ENCODE peak calls at places on chromosomes 11 and 22, in five cellular contexts. C, X, R, V and J are unnamed samples.

GRCh38 chr11:122207505-122207904 is 91.5 kb upstream of the BLID start:
- DNase-seq in C (no peak), X (no peak), R (no peak), V (peak; percentile 26), J (no peak)

GRCh38 chr11:7523416-7524210 is 9.8 kb downstream of the PPFIBP2 start:
- DNase-seq in C (no peak), X (no peak), R (no peak), V (no peak), J (no peak)

GRCh38 chr11:60570970-60571369 is 55.8 kb downstream of the MS4A13 start:
- DNase-seq in C (no peak), X (no peak), R (no peak), V (no peak), J (no peak)

GRCh38 chr11:123707206-123707605 is 34.3 kb downstream of the ZNF202 start:
- DNase-seq in C (no peak), X (no peak), R (no peak), V (no peak), J (no peak)

GRCh38 chr22:22903355-22903777 is 15.8 kb downstream of the IGLL5 start:
- DNase-seq in C (no peak), X (no peak), R (no peak), V (no peak), J (no peak)

GRCh38 chr11:69660001-69660500 is 15.1 kb downstream of the LTO1 start:
- DNase-seq in C (no peak), X (no peak), R (no peak), V (no peak), J (no peak)

GRCh38 chr11:58788355-58789023 is 56.0 kb downstream of the GLYATL2 start:
- DNase-seq in C (peak; percentile 25), X (peak; percentile 67), R (no peak), V (no peak), J (peak; percentile 81)

GRCh38 chr11:67352546-67353316 is 615 bp downstream of the POLD4 start:
- DNase-seq in C (no peak), X (peak; percentile 56), R (no peak), V (peak; percentile 74), J (peak; percentile 61)

GRCh38 chr22:43230983-43231723 is 44.2 kb upstream of the TTLL12 start:
- DNase-seq in C (peak; percentile 61), X (peak; percentile 69), R (no peak), V (peak; percentile 53), J (peak; percentile 46)

GRCh38 chr11:131796541-131796940 is 426.1 kb downstream of the NTM start:
- DNase-seq in C (no peak), X (no peak), R (no peak), V (no peak), J (no peak)

GRCh38 chr11:124917115-124917637 is 1.9 kb upstream of the HEPN1 start:
- DNase-seq in C (no peak), X (no peak), R (no peak), V (no peak), J (no peak)

GRCh38 chr22:24434472-24435322 is 7.3 kb downstream of the ADORA2A start:
- DNase-seq in C (no peak), X (no peak), R (no peak), V (peak; percentile 29), J (peak; percentile 56)

GRCh38 chr11:128506999-128507591 is 80.3 kb downstream of the ETS1 start:
- DNase-seq in C (no peak), X (peak; percentile 82), R (peak; percentile 53), V (peak; percentile 91), J (no peak)

GRCh38 chr11:118792642-118793124 is 1.7 kb upstream of the DDX6 start:
- DNase-seq in C (no peak), X (peak; percentile 84), R (peak; percentile 22), V (peak; percentile 76), J (peak; percentile 85)
- TF ChIP-seq POLR2A in C (no peak), X (peak; percentile 87), R (peak; percentile 47), V (no peak), J (peak; percentile 89)

GRCh38 chr11:134266440-134266839 is 9.7 kb upstream of the GLB1L3 start:
- DNase-seq in C (no peak), X (no peak), R (no peak), V (no peak), J (no peak)
- TF ChIP-seq POLR2A in C (no peak), X (no peak), R (no peak), V (no peak), J (no peak)

GRCh38 chr11:119375629-119376196 is 5.8 kb downstream of the USP2 start:
- DNase-seq in C (no peak), X (peak; percentile 79), R (peak; percentile 63), V (peak; percentile 89), J (no peak)
- TF ChIP-seq POLR2A in C (no peak), X (no peak), R (no peak), V (no peak), J (no peak)

DNA sequence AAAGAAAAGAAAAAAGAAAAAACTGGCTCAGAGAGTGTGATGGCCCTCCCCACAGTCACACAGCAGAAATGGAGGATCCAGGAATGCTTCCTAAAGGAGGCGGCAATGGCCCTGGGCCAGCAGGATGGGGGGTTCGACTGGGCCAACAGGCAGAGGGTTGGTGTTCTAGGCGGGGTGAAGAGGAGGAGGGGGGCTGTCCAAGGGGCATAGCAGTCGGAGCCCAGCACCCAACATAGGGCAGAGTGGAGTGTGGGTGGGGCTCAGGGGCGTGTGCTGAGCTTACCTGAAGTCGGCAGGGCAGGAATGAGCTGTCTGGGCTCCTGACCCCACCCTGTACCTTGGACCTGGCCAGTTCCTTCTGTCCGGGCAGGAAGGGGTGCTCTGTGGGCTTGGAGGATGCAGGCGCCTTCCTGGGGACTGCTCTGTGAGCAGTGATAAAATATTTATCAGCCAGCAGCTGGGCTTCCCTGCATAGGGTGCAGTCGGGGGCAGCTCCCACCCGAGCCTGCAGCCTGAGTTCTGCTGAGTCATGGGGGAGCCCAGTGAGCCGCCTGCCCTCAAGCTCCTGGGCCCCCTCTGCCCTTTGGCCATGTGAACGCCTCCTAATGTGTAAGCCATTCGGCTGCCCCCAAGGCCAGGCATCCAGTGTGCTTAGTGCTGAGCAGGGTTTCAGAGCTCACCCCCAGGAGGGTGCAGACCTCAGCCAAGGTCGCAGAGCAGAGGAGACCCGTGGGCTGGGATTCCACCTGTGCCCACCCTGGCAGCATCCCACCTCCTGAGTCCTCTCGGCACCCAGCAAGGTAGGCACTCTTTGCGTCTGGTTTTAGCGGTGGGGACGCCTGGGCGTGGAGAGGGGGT is 25.3 kb upstream of the PRR5 start:
- DNase-seq in C (no peak), X (no peak), R (no peak), V (peak; percentile 18), J (peak; percentile 98)
- TF ChIP-seq POLR2A in C (no peak), X (no peak), R (no peak), V (no peak), J (peak; percentile 79)

DNA sequence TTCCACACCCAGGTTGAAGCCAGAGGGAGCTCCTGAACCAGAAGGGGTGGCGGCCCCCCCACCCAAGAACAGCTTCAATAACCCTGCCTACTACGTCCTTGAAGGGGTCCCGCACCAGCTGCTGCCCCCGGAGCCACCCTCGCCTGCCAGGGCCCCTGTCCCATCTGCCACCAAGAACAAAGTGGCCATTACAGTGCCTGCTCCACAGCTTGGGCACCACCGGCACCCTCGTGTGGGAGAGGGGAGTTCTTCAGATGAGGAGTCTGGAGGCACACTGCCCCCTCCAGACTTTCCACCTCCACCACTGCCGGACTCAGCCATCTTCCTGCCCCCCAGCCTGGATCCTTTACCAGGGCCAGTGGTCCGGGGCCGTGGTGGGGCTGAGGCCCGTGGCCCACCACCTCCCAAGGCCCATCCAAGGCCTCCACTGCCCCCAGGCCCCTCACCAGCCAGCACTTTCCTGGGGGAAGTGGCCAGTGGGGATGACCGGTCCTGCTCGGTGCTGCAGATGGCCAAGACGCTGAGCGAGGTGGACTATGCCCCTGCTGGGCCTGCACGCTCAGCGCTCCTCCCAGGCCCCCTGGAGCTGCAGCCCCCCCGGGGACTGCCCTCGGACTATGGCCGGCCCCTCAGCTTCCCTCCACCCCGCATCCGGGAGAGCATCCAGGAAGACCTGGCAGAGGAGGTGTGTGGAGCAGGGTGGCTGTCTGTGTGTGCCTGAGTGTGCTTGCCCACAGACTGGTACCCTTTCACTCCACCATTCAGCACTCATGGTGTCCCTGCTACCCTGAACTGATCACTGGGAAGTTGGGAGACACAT is 6.7 kb downstream of the PHOX2A start:
- DNase-seq in C (no peak), X (no peak), R (no peak), V (no peak), J (no peak)
- TF ChIP-seq POLR2A in C (no peak), X (no peak), R (no peak), V (no peak), J (no peak)

GRCh38 chr11:39732002-39732401 is 1727.5 kb downstream of the LRRC4C start:
- DNase-seq in C (no peak), X (no peak), R (no peak), V (no peak), J (no peak)
- TF ChIP-seq POLR2A in C (no peak), X (no peak), R (no peak), V (no peak), J (no peak)

GRCh38 chr22:39098026-39098425 is 982 bp downstream of the APOBEC3H start:
- DNase-seq in C (no peak), X (no peak), R (no peak), V (no peak), J (no peak)

GRCh38 chr22:39098576-39098975 is 1.5 kb downstream of the APOBEC3H start:
- DNase-seq in C (no peak), X (no peak), R (no peak), V (no peak), J (no peak)

GRCh38 chr22:39094717-39095389 is 2.2 kb upstream of the APOBEC3H start:
- DNase-seq in C (no peak), X (no peak), R (no peak), V (no peak), J (no peak)

GRCh38 chr22:39095971-39096370 is 1.1 kb upstream of the APOBEC3H start:
- DNase-seq in C (no peak), X (no peak), R (no peak), V (no peak), J (no peak)

GRCh38 chr22:39097098-39098020 is at the start of gene APOBEC3H:
- DNase-seq in C (no peak), X (no peak), R (no peak), V (peak; percentile 41), J (peak; percentile 51)
- TF ChIP-seq POLR2A in C (no peak), X (no peak), R (no peak), V (no peak), J (no peak)